ENCODE peak calls at places on chromosomes 16 and 17, in four cellular contexts. O is mesothelial cell of epicardium, W is upper lobe of left lung, J is IMR-90. Q is an unnamed sample.
A peak's percentile ranks its signal among the peaks of the same experiment; 100 is the strongest.

GRCh38 chr16:77869997-77870813 is 81.8 kb downstream of the VAT1L start:
- DNase-seq in O (no peak), W (no peak), J (no peak), Q (no peak)

GRCh38 chr17:7315570-7316243 is 547 bp upstream of the GPS2 start:
- DNase-seq in O (no peak), W (peak; percentile 43), J (no peak), Q (no peak)

GRCh38 chr17:69828087-69828486 is 246.9 kb upstream of the KCNJ16 start:
- DNase-seq in O (no peak), W (no peak), J (peak; percentile 69), Q (peak; percentile 23)

GRCh38 chr17:69524854-69525253 is 110.4 kb downstream of the MAP2K6 start:
- DNase-seq in O (no peak), W (no peak), J (no peak), Q (peak; percentile 42)

GRCh38 chr17:57404073-57404472 is 147.8 kb downstream of the MSI2 start:
- DNase-seq in O (no peak), W (no peak), J (no peak), Q (peak; percentile 6)

GRCh38 chr16:88305176-88305575 is 77.6 kb upstream of the ZNF469 start:
- DNase-seq in O (no peak), W (no peak), J (no peak), Q (no peak)

GRCh38 chr16:56673916-56674315 is 4.3 kb downstream of the MT1H start:
- DNase-seq in O (no peak), W (no peak), J (peak; percentile 20), Q (no peak)

GRCh38 chr17:75783069-75783783 is 1.4 kb upstream of the UNK start:
- DNase-seq in O (no peak), W (no peak), J (peak; percentile 64), Q (peak; percentile 58)

GRCh38 chr16:86490859-86491642 is 19.3 kb upstream of the FOXF1 start:
- DNase-seq in O (no peak), W (no peak), J (peak; percentile 52), Q (no peak)

GRCh38 chr16:20175358-20175757 is 101.7 kb upstream of the GPR139 start:
- DNase-seq in O (no peak), W (no peak), J (no peak), Q (no peak)

GRCh38 chr17:13384626-13385025 is 217.1 kb downstream of the HS3ST3A1 start:
- DNase-seq in O (no peak), W (no peak), J (no peak), Q (no peak)

GRCh38 chr17:8387914-8388651 is 5.1 kb upstream of the RPL26 start:
- DNase-seq in O (no peak), W (no peak), J (no peak), Q (no peak)

GRCh38 chr17:80146121-80147034 is 550 bp downstream of the EIF4A3 start:
- DNase-seq in O (peak; percentile 55), W (peak; percentile 27), J (peak; percentile 16), Q (peak; percentile 6)

GRCh38 chr17:39650121-39650579 is 13.2 kb downstream of the STARD3 start:
- DNase-seq in O (no peak), W (no peak), J (no peak), Q (no peak)

GRCh38 chr16:61014869-61015268 is 1021.4 kb downstream of the CDH8 start:
- DNase-seq in O (no peak), W (no peak), J (no peak), Q (no peak)

GRCh38 chr17:83080641-83081560 is 1.5 kb downstream of the METRNL start:
- DNase-seq in O (no peak), W (no peak), J (peak; percentile 24), Q (no peak)

GRCh38 chr17:18323507-18324139 is 8.5 kb downstream of the SMCR8 start:
- DNase-seq in O (no peak), W (no peak), J (no peak), Q (no peak)

GRCh38 chr17:18324140-18325049 is 9.3 kb downstream of the SMCR8 start:
- DNase-seq in O (no peak), W (no peak), J (no peak), Q (no peak)

GRCh38 chr17:18322522-18322921 is 7.4 kb downstream of the SMCR8 start:
- DNase-seq in O (no peak), W (no peak), J (no peak), Q (no peak)

GRCh38 chr17:18321309-18321708 is 6.2 kb downstream of the SMCR8 start:
- DNase-seq in O (no peak), W (no peak), J (no peak), Q (no peak)

DNA sequence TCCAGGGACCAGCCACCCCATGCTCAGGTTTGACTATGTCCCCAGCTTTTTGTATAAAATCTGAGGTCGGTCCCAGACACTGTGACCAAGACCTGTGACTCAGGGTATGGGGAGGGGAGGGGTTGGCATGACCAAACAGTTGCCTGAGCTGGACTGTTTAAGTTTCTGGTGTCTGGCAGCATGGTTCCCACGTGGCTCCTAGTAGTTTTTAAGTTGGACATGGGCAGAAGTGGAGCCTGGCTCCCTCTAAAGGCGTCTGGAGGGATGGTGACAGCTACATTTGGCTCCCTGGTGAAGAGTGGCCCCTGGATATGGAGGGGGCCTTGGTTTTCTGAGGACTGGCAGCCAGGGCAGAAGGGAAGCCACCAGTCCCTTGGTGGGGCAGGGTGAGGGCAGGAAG is 7.9 kb downstream of the SMCR8 start:
- DNase-seq in O (no peak), W (no peak), J (peak; percentile 21), Q (peak; percentile 38)
- TF ChIP-seq CTCF in O (no peak), W (no peak), J (peak; percentile 9), Q (no peak)

GRCh38 chr17:14873996-14874395 is 391.1 kb downstream of the PMP22 start:
- DNase-seq in O (no peak), W (no peak), J (no peak), Q (no peak)

GRCh38 chr17:14871921-14872320 is 393.2 kb downstream of the PMP22 start:
- DNase-seq in O (no peak), W (no peak), J (peak; percentile 69), Q (peak; percentile 53)

GRCh38 chr17:14875557-14876412 is 389.3 kb downstream of the PMP22 start:
- DNase-seq in O (no peak), W (no peak), J (no peak), Q (no peak)

GRCh38 chr17:14873540-14873939 is 391.6 kb downstream of the PMP22 start:
- DNase-seq in O (no peak), W (no peak), J (no peak), Q (no peak)
- TF ChIP-seq CTCF in O (no peak), W (no peak), J (no peak), Q (no peak)

GRCh38 chr16:8788578-8789172 is 8.8 kb downstream of the TMEM186 start:
- DNase-seq in O (no peak), W (no peak), J (no peak), Q (no peak)
- TF ChIP-seq CTCF in O (no peak), W (no peak), J (no peak), Q (no peak)

DNA sequence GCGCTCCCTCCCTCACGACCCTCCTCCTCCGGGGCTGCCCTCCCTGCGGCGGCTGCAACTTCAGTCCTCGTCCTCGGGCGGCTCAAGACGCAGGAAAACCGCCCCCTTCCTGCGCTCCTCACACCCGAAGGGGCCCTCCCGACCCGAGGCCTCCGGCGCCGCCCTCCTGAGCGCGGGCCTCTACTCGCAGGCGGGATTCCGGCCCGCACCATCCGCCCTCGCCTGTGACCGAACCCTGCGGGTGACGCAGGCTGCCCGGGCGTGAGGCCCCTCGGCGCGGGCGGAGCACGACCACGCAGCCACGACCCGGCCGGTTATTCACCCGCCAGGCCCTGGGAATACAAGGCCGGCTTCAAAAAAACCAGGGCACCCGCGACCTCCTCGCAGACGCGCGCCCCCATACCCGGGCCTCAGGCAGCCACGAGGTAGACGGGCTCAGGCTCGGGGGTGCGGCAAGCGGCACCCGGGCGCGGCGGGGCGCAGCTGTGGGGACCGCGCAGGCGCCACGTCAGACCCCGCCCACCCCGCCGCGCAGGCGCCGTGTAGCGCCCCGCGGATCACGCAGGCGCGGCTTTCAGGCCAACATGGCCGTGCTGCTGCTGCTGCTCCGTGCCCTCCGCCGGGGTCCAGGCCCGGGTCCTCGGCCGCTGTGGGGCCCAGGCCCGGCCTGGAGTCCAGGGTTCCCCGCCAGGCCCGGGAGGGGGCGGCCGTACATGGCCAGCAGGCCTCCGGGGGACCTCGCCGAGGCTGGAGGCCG is at the start of gene SPG7:
- DNase-seq in O (peak; percentile 97), W (peak; percentile 88), J (peak; percentile 82), Q (peak; percentile 81)
- TF ChIP-seq CTCF in O (no peak), W (peak; percentile 8), J (peak; percentile 2), Q (no peak)

GRCh38 chr17:10838682-10839081 is 795 bp upstream of the PIRT start:
- DNase-seq in O (no peak), W (no peak), J (no peak), Q (no peak)

GRCh38 chr17:10844667-10845387 is 6.9 kb upstream of the PIRT start:
- DNase-seq in O (peak; percentile 79), W (peak; percentile 69), J (peak; percentile 53), Q (peak; percentile 45)

GRCh38 chr17:10842658-10843057 is 4.8 kb upstream of the PIRT start:
- DNase-seq in O (no peak), W (no peak), J (no peak), Q (no peak)

GRCh38 chr17:10845388-10845751 is 7.5 kb upstream of the PIRT start:
- DNase-seq in O (no peak), W (no peak), J (no peak), Q (no peak)

DNA sequence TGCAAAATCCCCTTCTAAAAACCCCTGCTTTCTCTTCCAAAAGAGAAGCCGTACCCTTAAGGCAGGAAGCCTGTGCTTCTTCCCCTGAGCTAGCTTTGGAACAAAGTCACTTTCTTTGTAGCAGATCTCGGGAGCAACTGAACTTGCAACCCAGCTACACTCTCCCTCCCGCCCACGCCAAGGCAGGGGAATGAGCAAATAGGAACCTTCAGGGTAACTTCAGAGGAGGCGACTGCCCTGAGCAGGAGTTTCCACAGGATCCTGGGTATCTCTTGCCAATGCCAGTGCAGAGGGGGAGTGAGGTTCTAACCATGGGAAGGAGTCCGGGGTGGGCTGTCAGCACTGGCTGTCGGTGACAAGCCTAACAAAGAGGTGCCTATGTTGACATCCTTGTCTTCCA is 5.9 kb upstream of the PIRT start:
- DNase-seq in O (no peak), W (no peak), J (no peak), Q (no peak)
- TF ChIP-seq CTCF in O (no peak), W (no peak), J (no peak), Q (no peak)

GRCh38 chr16:1781758-1782407 is 488 bp downstream of the SPSB3 start:
- DNase-seq in O (no peak), W (no peak), J (peak; percentile 6), Q (no peak)
- TF ChIP-seq CTCF in O (no peak), W (peak; percentile 57), J (peak; percentile 5), Q (no peak)